ENCODE peak calls at places on chromosomes 7 and 10, in six cellular contexts. V is activated T-cell treated with anti-CD3 and anti-CD28 coated beads, Interleukin-2, amount 50 U/mL, for 1 hour; W is breast epithelium; Q is left ventricle myocardium inferior; Z is stimulated activated CD8-positive, alpha-beta memory T cell treated with anti-CD3 and anti-CD28 coated beads, Interleukin-15, amount 100 ng/mL, for 4 hours; X is effector memory CD4-positive, alpha-beta T cell. I is an unnamed sample.

GRCh38 chr7:95545007-95545615 is 51.2 kb downstream of the PDK4 start:
- DNase-seq in V (no peak), W (no peak), Q (no peak), Z (no peak), X (no peak), I (no peak)

GRCh38 chr10:10792681-10793080 is 225.0 kb upstream of the CELF2 start:
- DNase-seq in V (no peak), W (no peak), Q (no peak), Z (no peak), X (no peak), I (no peak)

GRCh38 chr7:92715963-92716362 is 120.4 kb downstream of the CDK6 start:
- DNase-seq in V (no peak), W (no peak), Q (no peak), Z (no peak), X (no peak), I (no peak)

GRCh38 chr10:90751107-90751997 is 106.5 kb downstream of the HTR7 start:
- DNase-seq in V (peak; percentile 27), W (no peak), Q (no peak), Z (no peak), X (no peak), I (no peak)

GRCh38 chr10:688287-688620 is 1.2 kb downstream of the DIP2C start:
- DNase-seq in V (no peak), W (no peak), Q (no peak), Z (no peak), X (no peak), I (no peak)

GRCh38 chr10:47152861-47153349 is 147.1 kb upstream of the GDF10 start:
- DNase-seq in V (no peak), W (no peak), Q (no peak), Z (no peak), X (no peak), I (no peak)

GRCh38 chr7:31735991-31736982 is 49.3 kb downstream of the PPP1R17 start:
- DNase-seq in V (no peak), W (peak; percentile 56), Q (peak; percentile 20), Z (no peak), X (no peak), I (no peak)

GRCh38 chr7:101817031-101817929 is at the start of gene CUX1:
- DNase-seq in V (peak; percentile 51), W (no peak), Q (no peak), Z (no peak), X (no peak), I (peak; percentile 90)

GRCh38 chr10:104209575-104210198 is 22.5 kb downstream of the CFAP43 start:
- DNase-seq in V (no peak), W (no peak), Q (no peak), Z (no peak), X (no peak), I (no peak)

GRCh38 chr7:3942778-3943177 is 641.7 kb downstream of the SDK1 start:
- DNase-seq in V (no peak), W (no peak), Q (no peak), Z (no peak), X (no peak), I (no peak)

GRCh38 chr10:8927705-8928104 is 873.2 kb downstream of the GATA3 start:
- DNase-seq in V (no peak), W (no peak), Q (no peak), Z (no peak), X (no peak), I (no peak)

GRCh38 chr10:124763267-124763666 is 19.1 kb upstream of the FAM53B start:
- DNase-seq in V (no peak), W (no peak), Q (no peak), Z (no peak), X (no peak), I (no peak)

GRCh38 chr7:41182782-41183181 is 520.1 kb downstream of the INHBA start:
- DNase-seq in V (no peak), W (no peak), Q (no peak), Z (no peak), X (no peak), I (no peak)

GRCh38 chr7:75876126-75876881 is 2.5 kb upstream of the RHBDD2 start:
- DNase-seq in V (no peak), W (no peak), Q (no peak), Z (no peak), X (no peak), I (no peak)

GRCh38 chr7:96959135-96959534 is 46.2 kb upstream of the DLX6 start:
- DNase-seq in V (no peak), W (no peak), Q (no peak), Z (no peak), X (no peak), I (no peak)

GRCh38 chr10:105827133-105827532 is 1186.0 kb downstream of the SORCS3 start:
- DNase-seq in V (no peak), W (no peak), Q (no peak), Z (no peak), X (no peak), I (no peak)

GRCh38 chr10:79098061-79098460 is 29.3 kb downstream of the ZMIZ1 start:
- DNase-seq in V (no peak), W (no peak), Q (no peak), Z (no peak), X (no peak), I (peak; percentile 71)

GRCh38 chr10:114306116-114306973 is 67.3 kb downstream of the VWA2 start:
- DNase-seq in V (no peak), W (no peak), Q (no peak), Z (no peak), X (no peak), I (peak; percentile 66)

GRCh38 chr10:122014652-122015248 is 25.8 kb downstream of the TACC2 start:
- DNase-seq in V (no peak), W (no peak), Q (no peak), Z (no peak), X (no peak), I (no peak)

GRCh38 chr7:114703677-114704076 is 218.2 kb upstream of the MDFIC start:
- DNase-seq in V (no peak), W (no peak), Q (no peak), Z (no peak), X (no peak), I (no peak)

GRCh38 chr7:30430300-30430699 is 48.3 kb downstream of the NOD1 start:
- DNase-seq in V (no peak), W (peak; percentile 60), Q (no peak), Z (no peak), X (no peak), I (no peak)

GRCh38 chr10:29248156-29248555 is 40.7 kb upstream of the LYZL1 start:
- DNase-seq in V (no peak), W (no peak), Q (no peak), Z (no peak), X (no peak), I (no peak)

GRCh38 chr10:48199580-48200377 is 74.7 kb downstream of the FRMPD2 start:
- DNase-seq in V (no peak), W (no peak), Q (no peak), Z (no peak), X (no peak), I (no peak)

GRCh38 chr7:134940711-134941110 is 45.6 kb upstream of the AGBL3 start:
- DNase-seq in V (no peak), W (no peak), Q (no peak), Z (no peak), X (no peak), I (no peak)

GRCh38 chr10:119450606-119451304 is 91.8 kb downstream of the RGS10 start:
- DNase-seq in V (no peak), W (no peak), Q (no peak), Z (no peak), X (no peak), I (no peak)

GRCh38 chr7:38411404-38411803 is 138.0 kb upstream of the TARP start:
- DNase-seq in V (no peak), W (no peak), Q (no peak), Z (no peak), X (no peak), I (no peak)

GRCh38 chr7:142811154-142811737 is 40.5 kb downstream of the PRSS2 start:
- DNase-seq in V (no peak), W (no peak), Q (no peak), Z (no peak), X (no peak), I (no peak)

GRCh38 chr7:27955596-27955995 is 215.6 kb downstream of the TAX1BP1 start:
- DNase-seq in V (no peak), W (no peak), Q (no peak), Z (no peak), X (no peak), I (no peak)

GRCh38 chr10:109149666-109150350 is 773.5 kb downstream of the XPNPEP1 start:
- DNase-seq in V (no peak), W (no peak), Q (no peak), Z (no peak), X (no peak), I (no peak)

GRCh38 chr7:129785457-129786178 is 167.1 kb downstream of the UBE2H start:
- DNase-seq in V (peak; percentile 29), W (no peak), Q (no peak), Z (no peak), X (no peak), I (peak; percentile 73)

GRCh38 chr10:12191715-12192114 is 4.0 kb downstream of the NUDT5 start:
- DNase-seq in V (no peak), W (no peak), Q (no peak), Z (no peak), X (no peak), I (no peak)

GRCh38 chr10:12221323-12222298 is 25.6 kb downstream of the CDC123 start:
- DNase-seq in V (no peak), W (no peak), Q (no peak), Z (no peak), X (no peak), I (no peak)

GRCh38 chr10:43233601-43234430 is 33.0 kb downstream of the RASGEF1A start:
- DNase-seq in V (peak; percentile 10), W (peak; percentile 45), Q (no peak), Z (no peak), X (no peak), I (peak; percentile 61)

GRCh38 chr10:44047361-44047760 is 337.5 kb downstream of the CXCL12 start:
- DNase-seq in V (no peak), W (no peak), Q (no peak), Z (no peak), X (no peak), I (no peak)

GRCh38 chr10:128875955-128876354 is 591.1 kb upstream of the MGMT start:
- DNase-seq in V (no peak), W (no peak), Q (no peak), Z (no peak), X (no peak), I (no peak)